ENCODE peak calls at places on chromosomes 16 and 17, in nine cellular contexts. One of them, this sample, is unnamed.

GRCh38 chr16:30567991-30568638 is 3.4 kb downstream of the ZNF688 start:
- DNase-seq in bronchial epithelial cell: peak; percentile 97
- DNase-seq in A549: peak; percentile 78
- DNase-seq in uterus: no peak
- DNase-seq in RCC 7860: peak; percentile 63
- DNase-seq in DMS53: peak; percentile 39
- DNase-seq in HFFc6: peak; percentile 70
- DNase-seq in K562: no peak
- DNase-seq in GM04503: peak; percentile 56
- DNase-seq in this sample: no peak

GRCh38 chr17:17403899-17404576 is 72.8 kb upstream of the MED9 start:
- DNase-seq in bronchial epithelial cell: no peak
- DNase-seq in A549: no peak
- DNase-seq in uterus: no peak
- DNase-seq in RCC 7860: no peak
- DNase-seq in DMS53: peak; percentile 58
- DNase-seq in HFFc6: no peak
- DNase-seq in K562: no peak
- DNase-seq in GM04503: no peak
- DNase-seq in this sample: no peak

GRCh38 chr17:74240637-74241036 is 27.3 kb downstream of the TTYH2 start:
- DNase-seq in bronchial epithelial cell: peak; percentile 2
- DNase-seq in A549: no peak
- DNase-seq in uterus: peak; percentile 35
- DNase-seq in RCC 7860: no peak
- DNase-seq in DMS53: no peak
- DNase-seq in HFFc6: no peak
- DNase-seq in K562: no peak
- DNase-seq in GM04503: no peak
- DNase-seq in this sample: no peak

GRCh38 chr17:62705781-62706597 is 78.5 kb downstream of the MRC2 start:
- DNase-seq in bronchial epithelial cell: no peak
- DNase-seq in A549: no peak
- DNase-seq in uterus: no peak
- DNase-seq in RCC 7860: no peak
- DNase-seq in DMS53: peak; percentile 9
- DNase-seq in HFFc6: no peak
- DNase-seq in K562: no peak
- DNase-seq in GM04503: no peak
- DNase-seq in this sample: peak; percentile 84

GRCh38 chr16:48392407-48392806 is 7.2 kb upstream of the SIAH1 start:
- DNase-seq in bronchial epithelial cell: no peak
- DNase-seq in A549: no peak
- DNase-seq in uterus: no peak
- DNase-seq in RCC 7860: no peak
- DNase-seq in DMS53: no peak
- DNase-seq in HFFc6: no peak
- DNase-seq in K562: no peak
- DNase-seq in GM04503: no peak
- DNase-seq in this sample: no peak

GRCh38 chr16:750454-750853 is 9.7 kb upstream of the CIAO3 start:
- DNase-seq in bronchial epithelial cell: no peak
- DNase-seq in A549: no peak
- DNase-seq in uterus: no peak
- DNase-seq in RCC 7860: no peak
- DNase-seq in DMS53: no peak
- DNase-seq in HFFc6: no peak
- DNase-seq in K562: no peak
- DNase-seq in GM04503: no peak
- DNase-seq in this sample: no peak

GRCh38 chr16:24332178-24332577 is 76.0 kb downstream of the CACNG3 start:
- DNase-seq in bronchial epithelial cell: no peak
- DNase-seq in A549: no peak
- DNase-seq in uterus: no peak
- DNase-seq in RCC 7860: no peak
- DNase-seq in DMS53: no peak
- DNase-seq in HFFc6: no peak
- DNase-seq in K562: no peak
- DNase-seq in GM04503: no peak
- DNase-seq in this sample: no peak

GRCh38 chr17:42310281-42311156 is 22.2 kb downstream of the STAT5A start:
- DNase-seq in bronchial epithelial cell: no peak
- DNase-seq in A549: no peak
- DNase-seq in uterus: peak; percentile 27
- DNase-seq in RCC 7860: no peak
- DNase-seq in DMS53: no peak
- DNase-seq in HFFc6: no peak
- DNase-seq in K562: peak; percentile 77
- DNase-seq in GM04503: no peak
- DNase-seq in this sample: no peak

GRCh38 chr17:35063514-35064223 is at the start of gene RFFL:
- DNase-seq in bronchial epithelial cell: peak; percentile 99
- DNase-seq in A549: peak; percentile 99
- DNase-seq in uterus: peak; percentile 78
- DNase-seq in RCC 7860: peak; percentile 95
- DNase-seq in DMS53: peak; percentile 96
- DNase-seq in HFFc6: peak; percentile 98
- DNase-seq in K562: peak; percentile 90
- DNase-seq in GM04503: peak; percentile 94
- DNase-seq in this sample: peak; percentile 95

GRCh38 chr16:27230562-27230991 is 27.3 kb downstream of the KDM8 start:
- DNase-seq in bronchial epithelial cell: no peak
- DNase-seq in A549: no peak
- DNase-seq in uterus: no peak
- DNase-seq in RCC 7860: no peak
- DNase-seq in DMS53: no peak
- DNase-seq in HFFc6: no peak
- DNase-seq in K562: no peak
- DNase-seq in GM04503: no peak
- DNase-seq in this sample: no peak

GRCh38 chr17:43745541-43745940 is 13.1 kb downstream of the SOST start:
- DNase-seq in bronchial epithelial cell: no peak
- DNase-seq in A549: no peak
- DNase-seq in uterus: no peak
- DNase-seq in RCC 7860: no peak
- DNase-seq in DMS53: no peak
- DNase-seq in HFFc6: no peak
- DNase-seq in K562: no peak
- DNase-seq in GM04503: no peak
- DNase-seq in this sample: no peak

GRCh38 chr16:5442054-5442453 is 344.5 kb upstream of the EEF2KMT start:
- DNase-seq in bronchial epithelial cell: no peak
- DNase-seq in A549: no peak
- DNase-seq in uterus: no peak
- DNase-seq in RCC 7860: no peak
- DNase-seq in DMS53: no peak
- DNase-seq in HFFc6: no peak
- DNase-seq in K562: no peak
- DNase-seq in GM04503: no peak
- DNase-seq in this sample: no peak

GRCh38 chr17:46785696-46786095 is 32.8 kb downstream of the WNT3 start:
- DNase-seq in bronchial epithelial cell: no peak
- DNase-seq in A549: no peak
- DNase-seq in uterus: no peak
- DNase-seq in RCC 7860: no peak
- DNase-seq in DMS53: no peak
- DNase-seq in HFFc6: no peak
- DNase-seq in K562: peak; percentile 63
- DNase-seq in GM04503: no peak
- DNase-seq in this sample: no peak

GRCh38 chr16:28309811-28310311 is 17.5 kb downstream of the SBK1 start:
- DNase-seq in bronchial epithelial cell: no peak
- DNase-seq in A549: no peak
- DNase-seq in uterus: no peak
- DNase-seq in RCC 7860: no peak
- DNase-seq in DMS53: no peak
- DNase-seq in HFFc6: no peak
- DNase-seq in K562: no peak
- DNase-seq in GM04503: no peak
- DNase-seq in this sample: no peak

GRCh38 chr16:27195941-27196595 is 7.3 kb upstream of the KDM8 start:
- DNase-seq in bronchial epithelial cell: no peak
- DNase-seq in A549: no peak
- DNase-seq in uterus: no peak
- DNase-seq in RCC 7860: no peak
- DNase-seq in DMS53: no peak
- DNase-seq in HFFc6: no peak
- DNase-seq in K562: no peak
- DNase-seq in GM04503: no peak
- DNase-seq in this sample: no peak

GRCh38 chr16:79560923-79561322 is 39.6 kb downstream of the MAF start:
- DNase-seq in bronchial epithelial cell: no peak
- DNase-seq in A549: no peak
- DNase-seq in uterus: no peak
- DNase-seq in RCC 7860: no peak
- DNase-seq in DMS53: no peak
- DNase-seq in HFFc6: no peak
- DNase-seq in K562: no peak
- DNase-seq in GM04503: no peak
- DNase-seq in this sample: no peak

GRCh38 chr16:88505405-88506082 is 52.5 kb downstream of the ZFPM1 start:
- DNase-seq in bronchial epithelial cell: peak; percentile 34
- DNase-seq in A549: peak; percentile 75
- DNase-seq in uterus: no peak
- DNase-seq in RCC 7860: peak; percentile 6
- DNase-seq in DMS53: peak; percentile 83
- DNase-seq in HFFc6: no peak
- DNase-seq in K562: no peak
- DNase-seq in GM04503: no peak
- DNase-seq in this sample: no peak

GRCh38 chr17:59151591-59151990 is 3.4 kb downstream of the SKA2 start:
- DNase-seq in bronchial epithelial cell: no peak
- DNase-seq in A549: no peak
- DNase-seq in uterus: no peak
- DNase-seq in RCC 7860: no peak
- DNase-seq in DMS53: no peak
- DNase-seq in HFFc6: no peak
- DNase-seq in K562: no peak
- DNase-seq in GM04503: no peak
- DNase-seq in this sample: no peak

GRCh38 chr16:27318399-27319256 is 4.9 kb downstream of the IL4R start:
- DNase-seq in bronchial epithelial cell: peak; percentile 100
- DNase-seq in A549: no peak
- DNase-seq in uterus: peak; percentile 23
- DNase-seq in RCC 7860: no peak
- DNase-seq in DMS53: no peak
- DNase-seq in HFFc6: no peak
- DNase-seq in K562: no peak
- DNase-seq in GM04503: no peak
- DNase-seq in this sample: no peak

GRCh38 chr16:25691519-25692091 is at the start of gene HS3ST4:
- DNase-seq in bronchial epithelial cell: no peak
- DNase-seq in A549: no peak
- DNase-seq in uterus: no peak
- DNase-seq in RCC 7860: no peak
- DNase-seq in DMS53: no peak
- DNase-seq in HFFc6: no peak
- DNase-seq in K562: no peak
- DNase-seq in GM04503: no peak
- DNase-seq in this sample: no peak

GRCh38 chr17:3818786-3819185 is 17.8 kb upstream of the ITGAE start:
- DNase-seq in bronchial epithelial cell: no peak
- DNase-seq in A549: no peak
- DNase-seq in uterus: no peak
- DNase-seq in RCC 7860: peak; percentile 58
- DNase-seq in DMS53: peak; percentile 52
- DNase-seq in HFFc6: no peak
- DNase-seq in K562: no peak
- DNase-seq in GM04503: no peak
- DNase-seq in this sample: no peak

GRCh38 chr16:2150418-2151187 is 2.2 kb downstream of the RAB26 start:
- DNase-seq in bronchial epithelial cell: peak; percentile 38
- DNase-seq in A549: peak; percentile 73
- DNase-seq in uterus: no peak
- DNase-seq in RCC 7860: peak; percentile 67
- DNase-seq in DMS53: peak; percentile 84
- DNase-seq in HFFc6: no peak
- DNase-seq in K562: peak; percentile 74
- DNase-seq in GM04503: no peak
- DNase-seq in this sample: no peak

GRCh38 chr17:82551779-82552457 is 32.4 kb downstream of the FOXK2 start:
- DNase-seq in bronchial epithelial cell: peak; percentile 69
- DNase-seq in A549: peak; percentile 81
- DNase-seq in uterus: peak; percentile 78
- DNase-seq in RCC 7860: peak; percentile 20
- DNase-seq in DMS53: peak; percentile 82
- DNase-seq in HFFc6: peak; percentile 57
- DNase-seq in K562: peak; percentile 79
- DNase-seq in GM04503: no peak
- DNase-seq in this sample: peak; percentile 38

GRCh38 chr16:15493416-15494181 is 59.2 kb downstream of the BMERB1 start:
- DNase-seq in bronchial epithelial cell: no peak
- DNase-seq in A549: no peak
- DNase-seq in uterus: peak; percentile 63
- DNase-seq in RCC 7860: peak; percentile 72
- DNase-seq in DMS53: no peak
- DNase-seq in HFFc6: peak; percentile 66
- DNase-seq in K562: no peak
- DNase-seq in GM04503: peak; percentile 91
- DNase-seq in this sample: no peak

GRCh38 chr16:74771656-74772315 is 2.8 kb downstream of the FA2H start:
- DNase-seq in bronchial epithelial cell: no peak
- DNase-seq in A549: no peak
- DNase-seq in uterus: no peak
- DNase-seq in RCC 7860: no peak
- DNase-seq in DMS53: no peak
- DNase-seq in HFFc6: no peak
- DNase-seq in K562: no peak
- DNase-seq in GM04503: no peak
- DNase-seq in this sample: no peak

This sample was measured in midbrain.